ENCODE peak calls at places on chromosome 15, in five cellular contexts. P is H1, D is A549, C is body of pancreas, X is Peyer's patch. Y is an unnamed sample.

GRCh38 chr15:90086868-90087268 is 15.4 kb downstream of the IDH2 start:
- DNase-seq in P (peak), D (peak), C (peak), X (peak), Y (no peak)

GRCh38 chr15:54082836-54083492 is 104.7 kb downstream of the UNC13C start:
- DNase-seq in P (peak), D (peak), C (no peak), X (no peak), Y (no peak)

GRCh38 chr15:65730560-65731172 is 61.4 kb downstream of the DENND4A start:
- DNase-seq in P (no peak), D (peak), C (no peak), X (no peak), Y (no peak)

GRCh38 chr15:40257656-40258450 is 19.0 kb downstream of the PAK6 start:
- DNase-seq in P (no peak), D (no peak), C (no peak), X (no peak), Y (no peak)

GRCh38 chr15:68618339-68619302 is 39.8 kb downstream of the CORO2B start:
- DNase-seq in P (no peak), D (no peak), C (no peak), X (no peak), Y (no peak)

GRCh38 chr15:94503293-94503692 is 271.9 kb downstream of the MCTP2 start:
- DNase-seq in P (no peak), D (no peak), C (no peak), X (no peak), Y (no peak)

GRCh38 chr15:101207867-101208288 is 44.0 kb downstream of the CHSY1 start:
- DNase-seq in P (no peak), D (no peak), C (peak), X (no peak), Y (no peak)

GRCh38 chr15:59400103-59400813 is 27.6 kb upstream of the MYO1E start:
- DNase-seq in P (no peak), D (no peak), C (no peak), X (peak), Y (no peak)

GRCh38 chr15:40238481-40238926 is 359 bp upstream of the PAK6 start:
- DNase-seq in P (peak), D (no peak), C (no peak), X (peak), Y (no peak)

GRCh38 chr15:49718234-49718633 is 97.4 kb downstream of the DTWD1 start:
- DNase-seq in P (no peak), D (no peak), C (no peak), X (no peak), Y (no peak)

GRCh38 chr15:31275331-31276262 is 51.0 kb upstream of the KLF13 start:
- DNase-seq in P (peak), D (no peak), C (no peak), X (peak), Y (no peak)

GRCh38 chr15:63600001-63600645 is 2.9 kb downstream of the FBXL22 start:
- DNase-seq in P (peak), D (peak), C (peak), X (no peak), Y (no peak)

GRCh38 chr15:101295607-101296225 is 668 bp upstream of the SNRPA1 start:
- DNase-seq in P (no peak), D (no peak), C (no peak), X (no peak), Y (no peak)

GRCh38 chr15:76964157-76964556 is 30.8 kb upstream of the PSTPIP1 start:
- DNase-seq in P (no peak), D (no peak), C (no peak), X (no peak), Y (no peak)

GRCh38 chr15:64532515-64532914 is 72.1 kb downstream of the ZNF609 start:
- DNase-seq in P (no peak), D (no peak), C (no peak), X (no peak), Y (no peak)

GRCh38 chr15:25690673-25691543 is 172.2 kb downstream of the ATP10A start:
- DNase-seq in P (no peak), D (no peak), C (no peak), X (no peak), Y (peak)
- H3K4me3 ChIP-seq in P (no peak), D (no peak), C (no peak), X (no peak), Y (no peak)

GRCh38 chr15:78265752-78266224 is 1.4 kb downstream of the DNAJA4 start:
- DNase-seq in P (no peak), D (no peak), C (no peak), X (no peak), Y (no peak)

GRCh38 chr15:78263351-78263781 is 996 bp upstream of the DNAJA4 start:
- DNase-seq in P (no peak), D (no peak), C (no peak), X (no peak), Y (no peak)

GRCh38 chr15:78265137-78265460 is 737 bp downstream of the DNAJA4 start:
- DNase-seq in P (no peak), D (no peak), C (no peak), X (no peak), Y (no peak)

GRCh38 chr15:78264304-78265136 is at the start of gene DNAJA4:
- DNase-seq in P (peak), D (no peak), C (peak), X (peak), Y (peak)

DNA sequence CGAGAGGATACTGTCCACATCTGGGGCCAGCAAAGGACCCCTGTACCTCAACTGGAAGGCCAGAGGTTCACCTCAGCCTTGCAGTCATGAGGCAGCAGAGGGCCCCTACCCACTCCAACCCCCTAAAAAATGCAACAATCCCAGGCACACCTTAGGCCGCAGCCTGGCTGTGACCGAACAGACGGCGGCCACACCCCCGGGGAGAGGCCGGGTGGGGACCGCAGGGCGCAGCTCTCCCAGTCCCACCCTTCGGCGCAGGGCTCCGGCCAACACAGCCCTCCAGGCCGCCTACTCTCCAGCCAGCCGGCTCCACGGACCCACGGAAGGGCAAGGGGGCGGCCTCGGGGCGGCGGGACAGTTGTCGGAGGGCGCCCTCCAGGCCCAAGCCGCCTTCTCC is 457 bp upstream of the DNAJA4 start:
- DNase-seq in P (no peak), D (no peak), C (no peak), X (no peak), Y (no peak)
- TF ChIP-seq POLR2A in P (no peak), D (no peak), C (no peak), X (no peak), Y (no peak)

GRCh38 chr15:52307847-52308246 is 12.2 kb upstream of the MYO5C start:
- DNase-seq in P (no peak), D (no peak), C (no peak), X (no peak), Y (no peak)

GRCh38 chr15:52303093-52303772 is 7.6 kb upstream of the MYO5C start:
- DNase-seq in P (no peak), D (no peak), C (no peak), X (no peak), Y (no peak)

GRCh38 chr15:52309154-52309548 is 13.5 kb upstream of the MYO5C start:
- DNase-seq in P (no peak), D (no peak), C (peak), X (no peak), Y (no peak)

GRCh38 chr15:52308446-52309153 is 13.0 kb upstream of the MYO5C start:
- DNase-seq in P (no peak), D (no peak), C (no peak), X (peak), Y (no peak)

GRCh38 chr15:52306270-52306669 is 10.7 kb upstream of the MYO5C start:
- DNase-seq in P (no peak), D (peak), C (no peak), X (no peak), Y (no peak)
- H3K4me3 ChIP-seq in P (no peak), D (no peak), C (no peak), X (no peak), Y (no peak)

DNA sequence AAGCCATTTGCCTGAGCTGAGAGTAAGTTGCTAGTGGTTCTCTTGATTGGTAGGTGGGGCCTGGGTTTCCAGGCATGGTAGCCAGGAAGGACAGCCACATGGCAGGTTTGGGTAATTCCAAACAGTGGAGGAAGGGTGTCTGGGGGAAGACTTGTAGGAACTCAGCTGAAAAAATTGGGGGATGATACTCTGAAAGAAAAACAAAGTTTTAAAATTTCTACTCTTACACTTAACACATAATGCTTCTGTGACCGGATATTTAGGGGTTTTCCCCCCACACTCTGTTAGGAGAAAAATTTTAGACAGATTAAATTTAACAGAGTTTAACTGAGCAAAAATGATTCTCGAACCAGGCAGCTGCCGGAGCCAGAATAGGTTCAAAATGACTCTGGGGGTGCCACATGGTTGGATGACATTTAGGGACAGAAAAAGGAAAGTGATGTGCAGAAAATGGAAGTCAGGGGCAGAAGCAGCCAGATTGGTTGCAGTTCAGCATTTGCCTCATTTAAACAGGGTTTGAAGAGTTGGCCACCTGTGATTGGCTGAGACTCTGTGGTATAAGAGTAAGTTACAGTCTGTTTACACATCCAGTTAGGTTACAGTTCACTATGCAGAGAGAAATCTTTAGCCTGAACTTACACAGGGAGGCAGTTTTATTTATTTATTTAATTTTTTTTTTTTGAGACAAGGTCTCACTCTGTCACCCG is 8.1 kb downstream of the B2M start:
- DNase-seq in P (no peak), D (no peak), C (no peak), X (peak), Y (no peak)
- TF ChIP-seq POLR2A in P (no peak), D (no peak), C (no peak), X (no peak), Y (no peak)

DNA sequence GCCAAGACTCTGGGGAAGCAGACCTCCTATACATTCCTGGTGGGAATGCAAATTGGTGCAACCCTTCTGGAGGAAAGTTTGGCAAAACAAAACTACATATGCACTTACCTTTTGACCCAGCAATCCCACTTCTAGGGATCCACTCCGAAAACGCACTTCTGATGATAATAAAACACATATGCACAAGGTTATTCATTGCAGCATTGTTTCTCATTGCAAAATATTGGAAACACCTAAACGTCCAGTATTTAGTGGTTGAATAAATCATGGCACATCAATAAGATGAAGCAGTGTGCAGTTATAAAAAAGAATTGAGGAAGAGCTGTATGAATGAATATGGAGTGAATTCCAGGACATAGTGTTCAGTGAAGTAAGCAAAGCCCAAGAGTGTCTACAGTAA is 145.4 kb upstream of the ABHD17C start:
- DNase-seq in P (no peak), D (no peak), C (no peak), X (no peak), Y (no peak)
- H3K4me3 ChIP-seq in P (no peak), D (no peak), C (no peak), X (no peak), Y (no peak)